ENCODE peak calls at places on chromosomes 4 and X, in five cellular contexts. V is psoas muscle, E is stomach, X is ascending aorta, M is H9. Y is an unnamed sample.

GRCh38 chr4:142512161-142512560 is 333.9 kb downstream of the INPP4B start:
- DNase-seq in V (no peak), E (no peak), X (no peak), M (no peak), Y (no peak)

GRCh38 chrX:46642145-46642544 is 68.6 kb downstream of the CHST7 start:
- DNase-seq in V (no peak), E (no peak), X (no peak), M (no peak), Y (no peak)

GRCh38 chr4:145773581-145774234 is 93.8 kb downstream of the C4orf51 start:
- DNase-seq in V (no peak), E (no peak), X (no peak), M (no peak), Y (no peak)

GRCh38 chr4:5757954-5758353 is 47.0 kb downstream of the EVC start:
- DNase-seq in V (no peak), E (no peak), X (no peak), M (no peak), Y (no peak)

GRCh38 chrX:50003927-50004326 is 81.5 kb downstream of the CLCN5 start:
- DNase-seq in V (no peak), E (no peak), X (no peak), M (no peak), Y (no peak)

GRCh38 chr4:1974836-1975235 is 33.9 kb downstream of the NELFA start:
- DNase-seq in V (no peak), E (peak), X (no peak), M (no peak), Y (no peak)

GRCh38 chrX:86348669-86349068 is 200.4 kb downstream of the DACH2 start:
- DNase-seq in V (no peak), E (no peak), X (no peak), M (peak), Y (no peak)

GRCh38 chrX:132648870-132649269 is 160.0 kb upstream of the MBNL3 start:
- DNase-seq in V (no peak), E (no peak), X (no peak), M (no peak), Y (no peak)

GRCh38 chr4:125187621-125188176 is 127.1 kb upstream of the FAT4 start:
- DNase-seq in V (no peak), E (peak), X (no peak), M (no peak), Y (no peak)

GRCh38 chr4:2077537-2078460 is 18.7 kb downstream of the NAT8L start:
- DNase-seq in V (no peak), E (no peak), X (no peak), M (peak), Y (no peak)

GRCh38 chr4:168335621-168336020 is 17.1 kb upstream of the DDX60 start:
- DNase-seq in V (no peak), E (no peak), X (no peak), M (no peak), Y (no peak)

GRCh38 chr4:42600578-42600977 is 56.3 kb downstream of the ATP8A1 start:
- DNase-seq in V (no peak), E (no peak), X (no peak), M (no peak), Y (no peak)

GRCh38 chrX:153685179-153685536 is 2.6 kb upstream of the SLC6A8 start:
- DNase-seq in V (peak), E (no peak), X (no peak), M (no peak), Y (no peak)

GRCh38 chrX:129523076-129524055 is at the start of gene SMARCA1:
- DNase-seq in V (peak), E (peak), X (no peak), M (peak), Y (no peak)

GRCh38 chr4:108502366-108502765 is 118.0 kb upstream of the RPL34 start:
- DNase-seq in V (no peak), E (no peak), X (no peak), M (no peak), Y (no peak)

GRCh38 chr4:21656832-21657231 is 291.7 kb downstream of the KCNIP4 start:
- DNase-seq in V (no peak), E (no peak), X (no peak), M (no peak), Y (no peak)

GRCh38 chr4:132299866-132300265 is 849.2 kb upstream of the PCDH10 start:
- DNase-seq in V (no peak), E (no peak), X (no peak), M (no peak), Y (no peak)

GRCh38 chr4:122863626-122864025 is 37.0 kb downstream of the FGF2 start:
- DNase-seq in V (no peak), E (no peak), X (no peak), M (no peak), Y (no peak)

GRCh38 chr4:76306882-76307669 is 543 bp downstream of the STBD1 start:
- DNase-seq in V (peak), E (peak), X (no peak), M (peak), Y (no peak)

GRCh38 chr4:54050214-54050904 is 14.0 kb downstream of the CHIC2 start:
- DNase-seq in V (no peak), E (no peak), X (no peak), M (no peak), Y (no peak)

GRCh38 chr4:16706251-16706650 is 192.2 kb downstream of the LDB2 start:
- DNase-seq in V (no peak), E (no peak), X (no peak), M (no peak), Y (no peak)

GRCh38 chr4:152247271-152247975 is 288.5 kb downstream of the FBXW7 start:
- DNase-seq in V (no peak), E (no peak), X (no peak), M (peak), Y (no peak)

GRCh38 chrX:100636321-100636991 is at the start of gene TSPAN6:
- DNase-seq in V (peak), E (peak), X (no peak), M (peak), Y (no peak)

GRCh38 chrX:82218361-82218760 is 1016.5 kb downstream of the SH3BGRL start:
- DNase-seq in V (no peak), E (no peak), X (no peak), M (no peak), Y (no peak)

GRCh38 chrX:55056820-55057690 is 17.8 kb upstream of the PAGE2B start:
- DNase-seq in V (no peak), E (no peak), X (no peak), M (no peak), Y (no peak)

GRCh38 chr4:129092636-129093172 is 635 bp downstream of the SCLT1 start:
- DNase-seq in V (no peak), E (no peak), X (no peak), M (no peak), Y (no peak)

GRCh38 chrX:22351966-22352365 is 79.3 kb downstream of the CBLL2 start:
- DNase-seq in V (no peak), E (no peak), X (no peak), M (no peak), Y (no peak)

GRCh38 chr4:5912614-5913019 is 19.7 kb upstream of the CRMP1 start:
- DNase-seq in V (no peak), E (no peak), X (no peak), M (peak), Y (no peak)

GRCh38 chr4:121448231-121448630 is 67.4 kb upstream of the QRFPR start:
- DNase-seq in V (no peak), E (peak), X (no peak), M (no peak), Y (no peak)

GRCh38 chr4:100872811-100873210 is 355.0 kb upstream of the EMCN start:
- DNase-seq in V (no peak), E (no peak), X (no peak), M (no peak), Y (no peak)

GRCh38 chr4:111954546-111954945 is 190.7 kb upstream of the FAM241A start:
- DNase-seq in V (no peak), E (no peak), X (no peak), M (no peak), Y (no peak)

GRCh38 chrX:134634691-134635090 is 23.6 kb downstream of the PLAC1 start:
- DNase-seq in V (no peak), E (no peak), X (no peak), M (no peak), Y (no peak)

GRCh38 chr4:166493828-166494432 is 620.9 kb downstream of the TLL1 start:
- DNase-seq in V (no peak), E (no peak), X (no peak), M (no peak), Y (no peak)

DNA sequence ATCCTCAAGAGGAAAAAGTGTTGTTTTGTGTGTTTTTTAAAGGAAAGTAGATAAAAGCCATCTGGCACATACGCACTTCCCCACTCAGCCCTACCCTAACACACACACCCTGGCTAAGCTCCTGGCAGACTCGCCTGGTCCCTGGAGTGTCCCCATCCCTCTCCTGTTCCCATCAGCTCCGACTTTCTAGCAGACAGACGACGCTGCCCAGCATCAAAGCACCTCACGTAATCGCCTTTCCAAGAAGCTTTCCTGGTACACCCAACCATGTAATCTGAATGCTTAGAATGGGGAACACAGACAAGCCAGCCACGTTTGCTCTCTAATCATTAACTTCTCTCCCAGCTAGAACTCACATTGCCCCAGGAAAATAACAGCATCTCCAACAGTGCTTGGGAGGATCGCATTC is 116.2 kb downstream of the AFAP1 start:
- DNase-seq in V (peak), E (peak), X (no peak), M (no peak), Y (no peak)
- H3K27ac ChIP-seq in V (peak), E (peak), X (peak), M (no peak), Y (peak)

GRCh38 chr4:39046243-39046642 is 14.0 kb upstream of the TMEM156 start:
- DNase-seq in V (no peak), E (no peak), X (no peak), M (no peak), Y (no peak)
- H3K27ac ChIP-seq in V (no peak), E (peak), X (no peak), M (no peak), Y (peak)

DNA sequence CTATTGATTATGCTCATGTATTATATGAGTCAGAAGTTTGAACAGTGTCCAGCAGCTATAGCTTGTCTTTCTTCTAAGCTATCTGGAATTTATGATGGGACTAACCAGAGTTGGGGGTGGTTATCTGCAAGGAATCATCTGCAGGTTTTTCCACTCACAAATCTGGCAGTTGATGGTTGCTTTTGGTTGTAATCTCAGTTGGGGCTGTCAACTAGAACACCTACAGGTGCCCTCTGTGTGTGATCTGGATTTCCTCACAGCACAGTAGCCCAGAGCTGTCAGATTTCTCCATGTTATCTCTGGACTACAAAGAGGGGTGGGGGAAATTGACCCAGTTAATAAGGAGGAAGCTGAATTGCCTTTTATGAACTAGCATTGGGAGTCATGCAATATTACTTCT is 51.4 kb upstream of the MAP9 start:
- DNase-seq in V (no peak), E (no peak), X (no peak), M (no peak), Y (no peak)
- H3K27ac ChIP-seq in V (no peak), E (no peak), X (no peak), M (no peak), Y (no peak)

GRCh38 chrX:16113978-16114554 is 9.3 kb upstream of the GRPR start:
- DNase-seq in V (no peak), E (no peak), X (no peak), M (no peak), Y (no peak)

GRCh38 chrX:16114640-16115039 is 8.7 kb upstream of the GRPR start:
- DNase-seq in V (no peak), E (no peak), X (no peak), M (no peak), Y (no peak)

DNA sequence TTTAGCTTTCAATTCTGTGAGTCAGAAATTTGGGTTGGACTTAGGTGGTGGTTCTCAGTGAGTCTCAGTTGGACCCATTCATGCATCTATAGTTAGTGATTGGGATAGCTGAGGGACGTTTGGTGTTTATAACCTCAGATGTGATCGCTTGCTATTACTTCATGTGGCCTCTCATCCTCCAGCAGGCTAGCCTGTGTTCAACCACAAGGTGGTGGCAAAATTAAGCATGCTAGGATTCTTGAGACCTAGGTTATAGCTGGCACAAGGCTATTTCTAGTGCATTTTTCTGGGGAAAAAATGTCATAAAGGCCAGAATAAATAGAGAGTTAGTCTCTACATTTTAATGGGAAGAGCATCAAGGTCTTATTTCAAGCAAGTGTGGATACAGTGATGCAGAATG is 10.9 kb upstream of the GRPR start:
- DNase-seq in V (no peak), E (no peak), X (no peak), M (no peak), Y (no peak)
- H3K27ac ChIP-seq in V (no peak), E (no peak), X (no peak), M (no peak), Y (no peak)

DNA sequence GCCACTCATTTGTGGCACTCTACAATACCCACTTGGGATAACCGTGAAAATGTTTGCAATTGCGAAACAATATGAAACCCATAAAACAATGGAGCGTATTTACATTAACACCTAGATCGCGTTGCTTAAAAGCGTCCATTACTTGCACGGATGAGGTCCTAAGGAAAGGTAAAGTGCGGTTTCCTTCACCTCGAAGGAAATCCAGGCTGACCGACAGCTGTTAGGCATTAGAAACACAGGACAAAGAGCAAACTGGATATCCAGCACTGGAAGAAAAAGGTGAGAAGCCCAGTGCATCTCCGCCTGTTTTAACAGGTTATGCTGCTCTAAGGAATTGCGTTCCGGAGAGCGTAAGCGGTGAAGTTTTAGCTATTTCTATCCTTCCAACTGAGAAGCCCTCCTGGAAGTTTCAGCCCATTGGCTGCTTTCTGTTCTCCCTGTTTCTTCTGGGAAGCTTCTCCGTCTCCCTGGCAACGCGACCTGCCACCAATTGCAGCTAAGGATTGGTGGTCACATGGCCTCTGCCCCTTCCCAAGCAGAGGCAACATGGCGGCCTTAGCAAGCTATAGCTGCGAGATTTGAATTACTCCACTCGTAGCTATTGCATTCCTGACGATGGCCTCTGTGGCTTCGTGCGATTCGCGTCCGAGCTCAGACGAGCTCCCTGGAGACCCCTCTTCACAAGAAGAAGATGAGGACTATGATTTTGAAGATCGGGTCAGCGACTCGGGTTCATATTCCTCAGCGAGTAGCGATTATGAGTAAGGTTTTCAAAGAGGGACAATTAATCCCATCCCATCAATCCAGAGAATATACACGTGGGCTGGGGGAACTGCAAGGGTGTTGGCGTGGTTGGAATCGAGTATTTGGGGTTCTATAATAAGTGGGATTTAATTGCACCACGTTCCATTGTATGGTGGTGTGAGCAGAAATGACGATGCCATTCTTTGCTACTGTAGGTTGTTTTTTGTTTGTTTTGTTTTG is at the start of gene INTU:
- DNase-seq in V (peak), E (peak), X (peak), M (peak), Y (peak)
- H3K27ac ChIP-seq in V (peak), E (peak), X (peak), M (peak), Y (peak)

DNA sequence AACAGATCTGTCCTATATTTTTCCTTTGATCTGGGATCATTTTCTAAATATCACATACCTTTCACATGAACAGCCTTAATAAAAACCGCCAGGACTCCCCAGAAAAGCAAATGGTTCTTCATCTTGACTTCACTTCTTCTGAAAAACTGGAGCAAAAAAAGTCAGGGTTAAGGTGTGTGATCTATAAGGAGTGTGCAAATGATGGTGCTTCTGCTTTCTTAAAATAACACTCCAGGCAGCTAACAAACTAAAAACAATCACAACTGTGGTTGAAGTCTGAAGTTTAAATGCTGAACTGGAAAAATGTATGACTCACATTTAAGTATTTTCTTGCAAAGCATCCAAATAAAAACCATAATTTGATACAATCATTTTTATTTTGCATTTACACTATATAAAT is at the start of gene JCHAIN:
- DNase-seq in V (no peak), E (no peak), X (no peak), M (no peak), Y (no peak)
- H3K27ac ChIP-seq in V (no peak), E (no peak), X (no peak), M (no peak), Y (no peak)

DNA sequence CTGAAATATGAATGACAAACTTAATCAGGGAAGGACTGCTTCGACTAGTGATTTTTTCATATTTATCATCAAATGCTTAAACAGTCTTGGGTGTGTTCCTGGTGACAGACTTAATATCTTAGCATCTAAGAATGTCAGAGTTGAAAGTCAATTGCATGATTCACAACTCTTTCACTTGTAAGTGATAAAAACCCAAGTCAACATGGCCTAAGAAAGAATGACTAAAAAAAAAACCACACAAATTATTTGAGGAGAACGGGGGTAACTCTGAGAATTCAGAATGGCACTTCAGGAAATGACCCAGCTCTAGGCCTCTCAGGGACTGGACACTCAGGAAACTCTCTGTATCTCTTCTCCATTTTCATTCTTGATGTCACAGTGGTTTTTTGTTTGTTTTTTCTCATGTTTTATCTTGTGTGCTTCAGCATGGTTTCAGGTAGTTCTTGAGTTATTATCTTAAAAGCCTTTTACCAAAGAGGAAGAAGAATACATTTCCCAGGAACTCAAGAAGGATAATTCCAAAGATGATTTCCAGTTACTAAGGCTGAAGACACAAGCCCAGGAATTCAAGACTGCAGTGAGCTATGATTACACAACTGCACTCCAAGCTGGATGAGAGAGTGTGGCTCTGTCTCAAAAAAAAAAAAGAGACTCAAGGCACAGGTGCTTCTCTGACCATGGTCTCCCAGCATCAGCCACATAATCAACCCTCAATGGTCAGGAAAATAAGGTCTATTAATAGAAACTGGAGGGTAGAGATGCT is 1697.8 kb upstream of the IGFBP7 start:
- DNase-seq in V (no peak), E (no peak), X (no peak), M (no peak), Y (no peak)
- H3K27ac ChIP-seq in V (no peak), E (no peak), X (no peak), M (no peak), Y (no peak)